ENCODE peak calls at places on chromosome 1, in ten cellular contexts. X is body of pancreas, N is uterus, V is prostate gland, O is esophagus muscularis mucosa, M is esophagus squamous epithelium, E is tibial nerve, W is IMR-90, Q is HepG2, S is HCT116. P is an unnamed sample.

GRCh38 chr1:68586766-68587165 is 89.9 kb upstream of the DEPDC1 start:
- DNase-seq in W (no peak), X (no peak), S (no peak), M (no peak), N (no peak), E (no peak), Q (no peak), O (no peak), V (no peak), P (no peak)

GRCh38 chr1:243523766-243524165 is 267.9 kb downstream of the SDCCAG8 start:
- DNase-seq in O (no peak), S (no peak), M (no peak), Q (no peak), W (no peak), N (no peak), E (no peak), X (no peak), V (no peak), P (no peak)

GRCh38 chr1:218480137-218480536 is 135.0 kb downstream of the TGFB2 start:
- DNase-seq in O (no peak), S (no peak), W (peak), Q (no peak), M (no peak), V (no peak), E (no peak), X (no peak), N (no peak), P (no peak)

GRCh38 chr1:2271134-2271785 is 43.1 kb downstream of the SKI start:
- DNase-seq in E (no peak), S (no peak), Q (no peak), M (no peak), W (no peak), V (no peak), N (no peak), O (no peak), X (no peak), P (no peak)

GRCh38 chr1:44019398-44020044 is 11.7 kb downstream of the SLC6A9 start:
- DNase-seq in E (no peak), W (no peak), M (no peak), Q (no peak), V (no peak), N (no peak), X (no peak), O (no peak), S (no peak), P (no peak)

GRCh38 chr1:117710710-117711109 is 104.9 kb downstream of the TENT5C start:
- DNase-seq in N (no peak), O (no peak), S (no peak), W (no peak), V (no peak), M (no peak), X (no peak), E (no peak), Q (no peak), P (no peak)

GRCh38 chr1:243758647-243759046 is 91.4 kb downstream of the AKT3 start:
- DNase-seq in Q (no peak), M (no peak), W (no peak), V (no peak), X (no peak), E (no peak), S (no peak), N (no peak), O (no peak), P (no peak)

GRCh38 chr1:44609412-44609767 is 64.9 kb downstream of the TMEM53 start:
- DNase-seq in M (no peak), O (no peak), E (no peak), W (peak), Q (peak), N (peak), V (peak), X (peak), S (peak), P (peak)

GRCh38 chr1:30929135-30929889 is 20.8 kb upstream of the SDC3 start:
- DNase-seq in V (no peak), X (peak), S (no peak), O (peak), Q (peak), M (no peak), N (no peak), W (peak), E (no peak), P (no peak)

GRCh38 chr1:47827032-47827585 is 170.1 kb downstream of the TRABD2B start:
- DNase-seq in O (no peak), E (no peak), Q (no peak), X (no peak), N (no peak), W (no peak), V (no peak), S (no peak), M (no peak), P (no peak)

GRCh38 chr1:185044387-185044786 is 971 bp upstream of the RNF2 start:
- DNase-seq in O (no peak), M (no peak), X (no peak), V (no peak), S (no peak), W (no peak), N (no peak), Q (no peak), E (no peak), P (no peak)

GRCh38 chr1:185046639-185047038 is 1.3 kb downstream of the RNF2 start:
- DNase-seq in W (no peak), E (no peak), X (no peak), V (no peak), M (no peak), Q (no peak), S (no peak), O (no peak), N (no peak), P (no peak)

GRCh38 chr1:185045793-185046441 is 559 bp downstream of the RNF2 start:
- DNase-seq in Q (no peak), M (no peak), O (no peak), W (peak), S (no peak), N (peak), E (no peak), V (peak), X (peak), P (peak)

GRCh38 chr1:185041742-185042141 is 3.6 kb upstream of the RNF2 start:
- DNase-seq in M (no peak), X (no peak), O (no peak), S (no peak), N (no peak), W (no peak), E (no peak), V (no peak), Q (no peak), P (no peak)

GRCh38 chr1:185044981-185045792 is at the start of gene RNF2:
- DNase-seq in M (peak), O (peak), W (peak), V (peak), N (peak), Q (peak), E (peak), S (peak), X (peak), P (peak)
- TF ChIP-seq POLR2A in M (no peak), O (no peak), W (no peak), V (no peak), N (peak), Q (peak), E (peak), S (peak), X (peak), P (no peak)

GRCh38 chr1:57800341-57800740 is 376.5 kb upstream of the DAB1 start:
- DNase-seq in E (no peak), M (no peak), X (no peak), V (no peak), N (no peak), Q (no peak), S (no peak), O (no peak), W (no peak), P (no peak)
- TF ChIP-seq POLR2A in E (no peak), M (no peak), X (no peak), V (no peak), N (no peak), Q (no peak), S (no peak), O (no peak), W (no peak), P (no peak)

GRCh38 chr1:198157241-198157846 is 546 bp downstream of the NEK7 start:
- DNase-seq in S (peak), N (peak), O (peak), M (peak), X (peak), V (peak), E (peak), W (peak), Q (peak), P (peak)
- TF ChIP-seq POLR2A in S (peak), N (peak), O (no peak), M (no peak), X (peak), V (peak), E (peak), W (no peak), Q (peak), P (peak)

GRCh38 chr1:167645625-167646410 is 15.8 kb downstream of the RCSD1 start:
- DNase-seq in S (no peak), Q (no peak), E (no peak), O (no peak), V (no peak), W (no peak), X (no peak), N (no peak), M (no peak), P (no peak)
- TF ChIP-seq POLR2A in S (no peak), Q (no peak), E (no peak), O (no peak), V (no peak), W (no peak), X (no peak), N (no peak), M (no peak), P (no peak)

GRCh38 chr1:26239936-26240335 is 5.9 kb downstream of the CEP85 start:
- DNase-seq in W (peak), N (no peak), X (no peak), O (no peak), S (no peak), M (no peak), E (no peak), Q (no peak), V (no peak), P (no peak)

GRCh38 chr1:26234644-26235384 is 814 bp downstream of the CEP85 start:
- DNase-seq in E (no peak), X (peak), N (no peak), M (no peak), Q (peak), V (peak), S (no peak), W (peak), O (no peak), P (no peak)

GRCh38 chr1:26237230-26237966 is 3.4 kb downstream of the CEP85 start:
- DNase-seq in N (no peak), M (no peak), E (no peak), W (peak), V (no peak), S (no peak), X (no peak), Q (no peak), O (no peak), P (no peak)

GRCh38 chr1:26233903-26234643 is at the start of gene CEP85:
- DNase-seq in X (peak), N (peak), W (peak), M (peak), Q (peak), S (peak), E (peak), V (peak), O (peak), P (peak)
- TF ChIP-seq POLR2A in X (peak), N (peak), W (peak), M (peak), Q (peak), S (peak), E (peak), V (peak), O (no peak), P (peak)

GRCh38 chr1:8876099-8876496 is 2.4 kb downstream of the ENO1 start:
- DNase-seq in W (no peak), O (no peak), X (no peak), M (no peak), E (no peak), V (no peak), N (no peak), Q (no peak), S (no peak), P (no peak)

GRCh38 chr1:8873001-8873400 is 5.5 kb downstream of the ENO1 start:
- DNase-seq in E (no peak), N (no peak), W (no peak), V (no peak), S (no peak), Q (no peak), O (no peak), M (no peak), X (no peak), P (no peak)

GRCh38 chr1:8874230-8875201 is 4.0 kb downstream of the ENO1 start:
- DNase-seq in N (no peak), O (no peak), E (no peak), X (no peak), Q (no peak), W (peak), S (no peak), M (no peak), V (no peak), P (no peak)

GRCh38 chr1:8873506-8874229 is 4.8 kb downstream of the ENO1 start:
- DNase-seq in S (peak), M (peak), Q (no peak), X (peak), N (peak), V (peak), W (peak), O (peak), E (peak), P (peak)

GRCh38 chr1:8875216-8875861 is 3.1 kb downstream of the ENO1 start:
- DNase-seq in O (no peak), M (no peak), E (no peak), S (no peak), W (no peak), Q (no peak), N (no peak), X (no peak), V (no peak), P (no peak)
- TF ChIP-seq POLR2A in O (no peak), M (no peak), E (no peak), S (no peak), W (no peak), Q (no peak), N (no peak), X (no peak), V (no peak), P (no peak)

P was measured in H54.